ENCODE peak calls at places on chromosomes 12 and 14, in six cellular contexts. A, K, J, Z, Q and L are unnamed samples.

GRCh38 chr12:27273114-27273513 is 29.0 kb downstream of the STK38L start:
- DNase-seq in Z (no peak), A (no peak), K (no peak), Q (no peak), J (no peak), L (no peak)

GRCh38 chr12:22459872-22460490 is 84.4 kb downstream of the C2CD5 start:
- DNase-seq in K (no peak), Q (peak; percentile 52), Z (no peak), J (no peak), A (no peak), L (peak; percentile 57)

GRCh38 chr12:64680235-64680634 is 69.9 kb downstream of the RASSF3 start:
- DNase-seq in Q (no peak), Z (no peak), J (no peak), A (no peak), K (no peak), L (no peak)

GRCh38 chr14:40436551-40436950 is 1004.3 kb upstream of the FBXO33 start:
- DNase-seq in A (no peak), J (no peak), K (no peak), Q (no peak), Z (no peak), L (no peak)

GRCh38 chr14:54087376-54087775 is 130.8 kb upstream of the BMP4 start:
- DNase-seq in J (no peak), Q (no peak), A (no peak), K (no peak), Z (no peak), L (no peak)

GRCh38 chr12:76785407-76785806 is 21.5 kb downstream of the ZDHHC17 start:
- DNase-seq in J (no peak), A (no peak), Q (no peak), K (no peak), Z (no peak), L (no peak)

GRCh38 chr12:113286712-113287111 is 48.2 kb downstream of the SLC8B1 start:
- DNase-seq in A (no peak), Q (no peak), J (no peak), Z (no peak), K (no peak), L (no peak)

GRCh38 chr12:92080390-92081285 is 65.0 kb downstream of the BTG1 start:
- DNase-seq in K (no peak), Z (no peak), Q (peak; percentile 81), A (no peak), J (no peak), L (no peak)

GRCh38 chr14:90184571-90185266 is 71.6 kb upstream of the PSMC1 start:
- DNase-seq in K (no peak), J (no peak), A (no peak), Q (no peak), Z (no peak), L (no peak)

GRCh38 chr12:115213538-115213961 is 529.6 kb upstream of the TBX3 start:
- DNase-seq in K (peak; percentile 11), Q (no peak), J (no peak), A (no peak), Z (no peak), L (no peak)

GRCh38 chr12:105882404-105882803 is 256.4 kb downstream of the NUAK1 start:
- DNase-seq in K (no peak), Z (no peak), Q (peak; percentile 8), A (peak; percentile 1), J (no peak), L (no peak)

GRCh38 chr14:69398053-69398817 is at the start of the genes ERH and SLC39A9:
- DNase-seq in Z (peak; percentile 93), A (peak; percentile 87), J (peak; percentile 94), Q (peak; percentile 97), K (peak; percentile 82), L (peak; percentile 98)

GRCh38 chr12:87667378-87667777 is 361.8 kb downstream of the C12orf50 start:
- DNase-seq in K (no peak), Q (peak; percentile 67), J (no peak), A (no peak), Z (no peak), L (no peak)

GRCh38 chr12:121697093-121697698 is 15.4 kb upstream of the TMEM120B start:
- DNase-seq in J (no peak), K (no peak), Z (no peak), A (no peak), Q (peak; percentile 36), L (no peak)

GRCh38 chr14:68526420-68527105 is 266.3 kb downstream of the ZFP36L1 start:
- DNase-seq in K (no peak), A (no peak), J (no peak), Q (no peak), Z (no peak), L (no peak)

GRCh38 chr14:25904446-25904845 is 693.4 kb downstream of the NOVA1 start:
- DNase-seq in K (no peak), J (no peak), A (no peak), Z (no peak), Q (no peak), L (no peak)

GRCh38 chr14:27190286-27190685 is 592.5 kb upstream of the NOVA1 start:
- DNase-seq in Q (no peak), A (no peak), K (no peak), Z (no peak), J (no peak), L (no peak)

GRCh38 chr12:62649412-62650116 is 182.9 kb downstream of the MON2 start:
- DNase-seq in Z (no peak), Q (no peak), K (no peak), A (no peak), J (no peak), L (no peak)

GRCh38 chr14:75222208-75222701 is 45.8 kb upstream of the TMED10 start:
- DNase-seq in Z (no peak), A (no peak), K (no peak), J (no peak), Q (peak; percentile 99), L (no peak)

GRCh38 chr12:100593490-100593889 is 20.0 kb downstream of the GAS2L3 start:
- DNase-seq in Z (no peak), K (no peak), Q (peak; percentile 26), J (no peak), A (no peak), L (no peak)

GRCh38 chr14:89823732-89824131 is 130.8 kb downstream of the EFCAB11 start:
- DNase-seq in J (no peak), Q (no peak), Z (no peak), A (no peak), K (no peak), L (no peak)

GRCh38 chr12:12070674-12071661 is at the start of gene BCL2L14:
- DNase-seq in K (no peak), J (no peak), Z (no peak), Q (no peak), A (no peak), L (no peak)

GRCh38 chr14:93008381-93008780 is 85.4 kb downstream of the CHGA start:
- DNase-seq in Z (no peak), J (no peak), A (no peak), Q (peak; percentile 32), K (no peak), L (peak; percentile 74)

GRCh38 chr12:80643961-80644360 is 63.5 kb upstream of the MYF6 start:
- DNase-seq in A (no peak), Q (peak; percentile 61), K (no peak), Z (no peak), J (no peak), L (no peak)

GRCh38 chr12:86838709-86839108 is 582.5 kb upstream of the MGAT4C start:
- DNase-seq in A (no peak), K (no peak), Q (peak; percentile 0), Z (no peak), J (no peak), L (peak; percentile 26)

GRCh38 chr14:67031920-67032774 is 157.1 kb upstream of the GARIN2 start:
- DNase-seq in Z (no peak), A (no peak), Q (no peak), J (no peak), K (no peak), L (no peak)

GRCh38 chr14:94074534-94074933 is 6.5 kb downstream of the DDX24 start:
- DNase-seq in J (no peak), Z (no peak), Q (no peak), A (no peak), K (no peak), L (no peak)

GRCh38 chr12:15627995-15628945 is 160.9 kb downstream of the EPS8 start:
- DNase-seq in J (no peak), Z (no peak), A (no peak), Q (peak; percentile 68), K (no peak), L (peak; percentile 12)

GRCh38 chr14:74400328-74400727 is 25.7 kb downstream of the SYNDIG1L start:
- DNase-seq in K (no peak), A (no peak), Q (peak; percentile 20), Z (no peak), J (no peak), L (no peak)

GRCh38 chr12:24898606-24899005 is 50.3 kb downstream of the BCAT1 start:
- DNase-seq in K (no peak), J (no peak), Z (no peak), A (no peak), Q (peak; percentile 26), L (no peak)

GRCh38 chr12:53096089-53096741 is 1.3 kb upstream of the IGFBP6 start:
- DNase-seq in Z (no peak), A (no peak), Q (peak; percentile 54), K (no peak), J (no peak), L (no peak)